ENCODE peak calls at places on chromosomes 6 and 20, in four cellular contexts. D is tibial nerve, U is transverse colon, E is sigmoid colon. A is an unnamed sample.

GRCh38 chr6:117615981-117616961 is 14.0 kb upstream of the GOPC start:
- DNase-seq in D (no peak), U (no peak), E (no peak), A (no peak)

GRCh38 chr6:108570518-108570917 is 9.8 kb downstream of the FOXO3 start:
- DNase-seq in D (no peak), U (no peak), E (no peak), A (no peak)

GRCh38 chr6:85044336-85044735 is 279.9 kb upstream of the TBX18 start:
- DNase-seq in D (no peak), U (no peak), E (no peak), A (no peak)

GRCh38 chr20:58813369-58813768 is 37.3 kb downstream of the GNAS-AS1 start:
- DNase-seq in D (no peak), U (no peak), E (no peak), A (no peak)

GRCh38 chr6:3231213-3232016 is 4.0 kb upstream of the TUBB2B start:
- DNase-seq in D (peak; percentile 46), U (peak; percentile 84), E (peak; percentile 91), A (peak; percentile 82)

GRCh38 chr6:119323926-119324325 is 25.6 kb downstream of the MAN1A1 start:
- DNase-seq in D (no peak), U (no peak), E (no peak), A (no peak)

GRCh38 chr20:51198876-51199523 is 176.1 kb upstream of the KCNG1 start:
- DNase-seq in D (no peak), U (no peak), E (no peak), A (no peak)

GRCh38 chr6:83960704-83961103 is 72.9 kb upstream of the MRAP2 start:
- DNase-seq in D (no peak), U (no peak), E (no peak), A (no peak)

GRCh38 chr6:147136057-147136456 is 68.2 kb upstream of the STXBP5 start:
- DNase-seq in D (no peak), U (no peak), E (no peak), A (no peak)

GRCh38 chr6:32623693-32624092 is 13.5 kb upstream of the HLA-DQA1 start:
- DNase-seq in D (no peak), U (no peak), E (no peak), A (no peak)

GRCh38 chr6:12203001-12203400 is 87.2 kb upstream of the EDN1 start:
- DNase-seq in D (no peak), U (no peak), E (no peak), A (no peak)

GRCh38 chr6:12473494-12473893 is 183.3 kb downstream of the EDN1 start:
- DNase-seq in D (no peak), U (no peak), E (no peak), A (no peak)

GRCh38 chr6:166515072-166515810 is 71.2 kb downstream of the RAMACL start:
- DNase-seq in D (no peak), U (peak; percentile 13), E (no peak), A (no peak)

GRCh38 chr6:36169023-36170007 is 27.2 kb upstream of the BRPF3 start:
- DNase-seq in D (no peak), U (no peak), E (no peak), A (no peak)

GRCh38 chr6:131250121-131250520 is 114.9 kb downstream of the AKAP7 start:
- DNase-seq in D (peak; percentile 24), U (peak; percentile 78), E (peak; percentile 65), A (no peak)

GRCh38 chr20:5919634-5920544 is 30.4 kb downstream of the TRMT6 start:
- DNase-seq in D (no peak), U (no peak), E (no peak), A (no peak)

GRCh38 chr20:1507276-1507675 is 16.1 kb upstream of the SIRPB2 start:
- DNase-seq in D (no peak), U (no peak), E (no peak), A (no peak)

GRCh38 chr6:170130201-170130621 is 160.7 kb downstream of the DLL1 start:
- DNase-seq in D (no peak), U (no peak), E (peak; percentile 57), A (peak; percentile 19)

DNA sequence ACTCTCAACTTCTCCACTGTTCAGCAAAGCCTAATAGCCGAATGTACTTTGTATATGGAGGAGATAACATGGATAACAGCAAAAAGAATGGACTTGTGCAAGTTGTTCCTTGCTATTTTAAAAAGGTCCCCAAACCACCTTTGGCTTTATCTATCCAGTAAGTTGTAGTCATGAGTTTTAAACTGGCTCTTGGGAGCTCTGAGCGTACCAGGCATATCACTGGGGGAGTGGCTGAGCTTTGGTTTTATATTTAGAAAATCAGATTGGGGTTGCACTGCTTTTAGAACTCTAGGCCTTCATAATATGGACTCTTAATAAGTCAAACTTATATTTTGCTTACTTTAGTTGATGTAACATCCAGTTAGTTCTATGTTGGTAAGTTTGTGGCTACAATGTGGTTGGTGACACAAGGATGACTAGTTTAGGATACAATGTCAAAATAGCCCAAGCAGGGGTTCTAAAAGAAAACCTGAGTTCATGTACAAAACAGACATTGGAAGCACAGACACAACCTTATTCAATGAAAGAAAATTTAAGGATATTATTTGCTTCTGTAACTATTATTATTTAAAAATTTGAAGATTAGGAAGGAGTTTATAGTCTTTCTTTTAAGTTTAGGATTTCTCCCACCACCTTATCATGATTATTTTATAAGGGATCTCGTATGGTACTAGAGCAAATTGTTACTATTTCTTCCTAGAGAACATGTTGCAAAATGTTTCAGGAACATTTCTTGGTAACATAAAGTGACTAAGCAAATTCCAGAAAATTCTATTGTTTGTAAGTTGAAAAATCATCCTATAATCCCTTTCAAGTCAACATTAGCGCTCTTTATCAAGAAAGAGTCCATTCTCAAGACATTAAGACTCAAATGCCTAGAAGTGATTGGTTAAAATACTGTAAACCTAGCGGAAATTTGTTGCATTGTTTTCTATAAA is 165.8 kb upstream of the SUPT3H start:
- DNase-seq in D (no peak), U (no peak), E (no peak), A (no peak)
- TF ChIP-seq EP300 in D (no peak), U (no peak), E (no peak), A (no peak)

GRCh38 chr6:89352329-89353117 is at the start of gene UBE2J1:
- DNase-seq in D (peak; percentile 84), U (peak; percentile 96), E (peak; percentile 97), A (peak; percentile 97)
- TF ChIP-seq POLR2A in D (no peak), U (peak; percentile 96), E (peak; percentile 65), A (peak; percentile 99)

DNA sequence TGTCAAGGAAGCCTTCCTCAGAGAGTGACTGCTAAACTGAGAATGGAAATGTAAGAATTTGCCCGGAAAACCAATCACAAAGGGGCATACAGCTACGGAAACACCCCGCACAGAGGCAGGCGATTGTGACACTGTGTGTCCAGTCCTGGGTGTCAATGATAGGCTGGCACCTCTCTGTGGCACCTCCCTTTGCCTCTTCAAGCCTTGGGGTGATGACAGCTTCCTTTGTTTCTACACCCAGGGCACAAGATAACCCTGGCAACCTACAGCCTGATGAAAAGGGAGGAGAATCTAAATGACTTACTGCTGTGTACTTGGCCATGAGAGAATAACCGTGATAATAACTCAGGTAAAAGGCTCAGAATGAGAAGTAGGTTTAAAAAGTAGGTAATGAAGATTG is 93.6 kb upstream of the SSTR4 start:
- DNase-seq in D (no peak), U (no peak), E (no peak), A (no peak)
- H3K36me3 ChIP-seq in D (no peaks in the 10 kb centered on the region), U (no peaks in the 10 kb centered on the region), E (no peaks in the 10 kb centered on the region), A (no peaks in the 10 kb centered on the region)

DNA sequence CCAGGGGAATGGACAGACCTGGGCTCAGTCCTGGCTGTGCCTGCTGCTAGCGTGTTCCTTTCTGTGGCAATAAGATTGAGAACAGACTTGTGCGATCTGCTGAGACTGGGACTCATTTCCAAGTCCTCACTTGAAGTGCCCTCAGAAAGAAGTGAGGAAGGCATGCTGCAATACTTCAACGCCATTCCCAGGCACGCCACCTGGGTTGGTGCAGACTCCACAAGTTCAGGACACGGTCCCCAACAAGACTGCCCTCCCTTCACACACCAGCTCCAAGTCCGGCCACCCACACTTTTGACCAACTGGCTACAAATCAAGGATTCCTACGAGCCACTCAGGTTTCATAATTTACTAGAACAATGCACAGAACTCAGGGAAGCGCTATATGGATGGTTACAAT is 391.8 kb upstream of the SULF2 start:
- DNase-seq in D (no peak), U (no peak), E (no peak), A (no peak)
- TF ChIP-seq EP300 in D (no peak), U (no peak), E (no peak), A (no peak)

GRCh38 chr20:43513298-43514061 is 6.0 kb downstream of the L3MBTL1 start:
- DNase-seq in D (no peak), U (no peak), E (no peak), A (no peak)
- TF ChIP-seq POLR2A in D (no peak), U (peak; percentile 18), E (peak; percentile 18), A (no peak)

DNA sequence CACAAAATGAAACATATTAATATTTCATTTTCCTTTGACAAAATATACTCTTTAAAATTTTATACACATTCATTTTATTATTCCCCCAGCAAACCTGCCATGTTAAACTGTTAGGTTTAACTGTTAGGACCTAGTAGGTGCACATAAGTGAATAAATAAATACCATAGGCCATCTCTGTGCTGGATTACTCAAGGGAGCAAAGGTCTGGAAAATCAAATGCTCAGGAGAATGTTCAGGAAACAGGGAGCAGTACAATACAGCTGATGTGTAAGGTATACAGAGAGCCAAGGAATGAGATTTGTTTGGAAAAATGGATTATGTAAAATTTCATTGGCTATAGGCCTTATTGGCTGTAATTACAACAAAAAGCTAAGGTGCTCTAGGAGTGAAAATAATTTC is 339.3 kb downstream of the BCKDHB start:
- DNase-seq in D (no peak), U (no peak), E (no peak), A (no peak)
- H3K36me3 ChIP-seq in D (no peaks in the 10 kb centered on the region), U (no peaks in the 10 kb centered on the region), E (no peaks in the 10 kb centered on the region), A (no peaks in the 10 kb centered on the region)

DNA sequence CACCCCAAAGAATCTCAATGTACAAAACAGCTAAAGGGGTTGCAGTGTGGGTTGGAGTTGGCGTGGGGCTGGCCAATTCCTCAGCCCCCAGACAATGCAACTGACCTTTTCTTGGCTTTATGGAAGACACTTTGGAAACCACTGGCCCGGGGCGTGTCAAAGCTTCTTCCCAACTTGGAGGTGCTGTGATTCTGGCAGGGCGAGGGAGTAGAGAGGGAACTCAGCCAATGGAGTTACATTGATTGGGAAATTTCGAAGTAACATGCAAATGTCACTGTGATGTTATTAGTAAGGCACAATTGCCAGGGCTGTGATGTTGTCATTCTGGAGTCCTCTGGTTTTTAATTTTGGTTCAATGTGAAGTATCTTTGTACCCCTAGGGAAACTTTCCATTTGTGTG is 41.5 kb upstream of the EPB41L1 start:
- DNase-seq in D (no peak), U (no peak), E (no peak), A (peak; percentile 40)
- TF ChIP-seq EP300 in D (no peak), U (no peak), E (no peak), A (no peak)

GRCh38 chr20:31722388-31723281 is at the start of gene BCL2L1:
- DNase-seq in D (peak; percentile 74), U (peak; percentile 85), E (peak; percentile 94), A (peak; percentile 94)
- TF ChIP-seq POLR2A in D (peak; percentile 75), U (peak; percentile 74), E (peak; percentile 30), A (peak; percentile 84)

GRCh38 chr20:57210054-57210910 is 56.2 kb downstream of the BMP7 start:
- DNase-seq in D (no peak), U (peak; percentile 17), E (no peak), A (no peak)
- H3K36me3 ChIP-seq in D (no peaks in the 10 kb centered on the region), U (no peaks in the 10 kb centered on the region), E (no peaks in the 10 kb centered on the region), A (no peaks in the 10 kb centered on the region)

GRCh38 chr6:15426926-15427325 is 181.1 kb downstream of the JARID2 start:
- DNase-seq in D (no peak), U (no peak), E (no peak), A (no peak)

GRCh38 chr6:15427360-15428070 is 181.6 kb downstream of the JARID2 start:
- DNase-seq in D (no peak), U (no peak), E (no peak), A (no peak)

GRCh38 chr6:15423286-15423957 is 177.6 kb downstream of the JARID2 start:
- DNase-seq in D (no peak), U (no peak), E (no peak), A (no peak)

GRCh38 chr6:15426395-15426794 is 180.5 kb downstream of the JARID2 start:
- DNase-seq in D (no peak), U (no peak), E (no peak), A (no peak)

GRCh38 chr6:15425947-15426346 is 180.1 kb downstream of the JARID2 start:
- DNase-seq in D (no peak), U (no peak), E (no peak), A (no peak)
- TF ChIP-seq EP300 in D (no peak), U (no peak), E (no peak), A (no peak)

A was measured in upper lobe of left lung.